ENCODE peak calls at places on chromosomes 13 and 19, in four cellular contexts. O is coronary artery, U is lower leg skin, K is glutamatergic neuron. T is an unnamed sample.

GRCh38 chr13:96294930-96295657 is 205.2 kb downstream of the HS6ST3 start:
- DNase-seq in O (no peak), U (no peak), K (no peak), T (no peak)

GRCh38 chr19:12574036-12574435 is 22.8 kb upstream of the ZNF564 start:
- DNase-seq in O (no peak), U (no peak), K (no peak), T (no peak)

GRCh38 chr19:41923045-41923788 is 5.0 kb downstream of the ERFL start:
- DNase-seq in O (no peak), U (no peak), K (no peak), T (no peak)

GRCh38 chr19:7255119-7255518 is 39.1 kb downstream of the INSR start:
- DNase-seq in O (no peak), U (no peak), K (no peak), T (no peak)

GRCh38 chr19:39971380-39971841 is 446 bp downstream of the PSMC4 start:
- DNase-seq in O (no peak), U (peak; percentile 87), K (no peak), T (no peak)

GRCh38 chr13:41916173-41916954 is 44.5 kb downstream of the VWA8 start:
- DNase-seq in O (no peak), U (no peak), K (no peak), T (no peak)

GRCh38 chr13:20801704-20802103 is 27.9 kb upstream of the EEF1AKMT1 start:
- DNase-seq in O (no peak), U (no peak), K (no peak), T (no peak)

GRCh38 chr19:11281336-11282049 is 14.5 kb upstream of the TSPAN16 start:
- DNase-seq in O (no peak), U (no peak), K (no peak), T (no peak)

GRCh38 chr19:11570039-11570462 is 7.4 kb downstream of the ACP5 start:
- DNase-seq in O (no peak), U (no peak), K (no peak), T (no peak)

GRCh38 chr19:53333071-53333465 is 481 bp upstream of the ZNF845 start:
- DNase-seq in O (peak; percentile 77), U (peak; percentile 89), K (peak; percentile 75), T (no peak)

GRCh38 chr19:37227996-37228395 is 10.0 kb downstream of the ZNF383 start:
- DNase-seq in O (no peak), U (no peak), K (peak; percentile 57), T (no peak)

GRCh38 chr19:42301646-42302204 is at the start of gene PRR19:
- DNase-seq in O (no peak), U (no peak), K (no peak), T (no peak)

GRCh38 chr13:26050568-26051230 is 1.1 kb downstream of the SHISA2 start:
- DNase-seq in O (no peak), U (no peak), K (peak; percentile 89), T (no peak)

GRCh38 chr13:96967248-96967745 is 27.0 kb downstream of the OXGR1 start:
- DNase-seq in O (no peak), U (no peak), K (no peak), T (no peak)

GRCh38 chr13:52361225-52361624 is 44.7 kb downstream of the THSD1 start:
- DNase-seq in O (no peak), U (no peak), K (no peak), T (no peak)

GRCh38 chr13:112947796-112948195 is 21.2 kb upstream of the MCF2L start:
- DNase-seq in O (no peak), U (no peak), K (no peak), T (no peak)

GRCh38 chr19:51676566-51677083 is 16.5 kb upstream of the SPACA6 start:
- DNase-seq in O (no peak), U (no peak), K (no peak), T (no peak)

GRCh38 chr19:56170261-56170660 is 5.5 kb upstream of the GALP start:
- DNase-seq in O (no peak), U (no peak), K (no peak), T (peak; percentile 57)

GRCh38 chr19:1225451-1226226 is 12.2 kb downstream of the CBARP start:
- DNase-seq in O (no peak), U (no peak), K (no peak), T (no peak)

GRCh38 chr13:31073859-31074718 is 87.6 kb downstream of the HSPH1 start:
- DNase-seq in O (no peak), U (peak; percentile 60), K (no peak), T (no peak)

GRCh38 chr13:23695711-23696512 is 125.7 kb downstream of the TNFRSF19 start:
- DNase-seq in O (no peak), U (no peak), K (peak; percentile 48), T (no peak)

GRCh38 chr13:62544928-62545327 is 1129.3 kb upstream of the PCDH20 start:
- DNase-seq in O (no peak), U (no peak), K (no peak), T (no peak)
- TF ChIP-seq CTCF in O (no peak), U (no peak), K (peak; percentile 27), T (no peak)

DNA sequence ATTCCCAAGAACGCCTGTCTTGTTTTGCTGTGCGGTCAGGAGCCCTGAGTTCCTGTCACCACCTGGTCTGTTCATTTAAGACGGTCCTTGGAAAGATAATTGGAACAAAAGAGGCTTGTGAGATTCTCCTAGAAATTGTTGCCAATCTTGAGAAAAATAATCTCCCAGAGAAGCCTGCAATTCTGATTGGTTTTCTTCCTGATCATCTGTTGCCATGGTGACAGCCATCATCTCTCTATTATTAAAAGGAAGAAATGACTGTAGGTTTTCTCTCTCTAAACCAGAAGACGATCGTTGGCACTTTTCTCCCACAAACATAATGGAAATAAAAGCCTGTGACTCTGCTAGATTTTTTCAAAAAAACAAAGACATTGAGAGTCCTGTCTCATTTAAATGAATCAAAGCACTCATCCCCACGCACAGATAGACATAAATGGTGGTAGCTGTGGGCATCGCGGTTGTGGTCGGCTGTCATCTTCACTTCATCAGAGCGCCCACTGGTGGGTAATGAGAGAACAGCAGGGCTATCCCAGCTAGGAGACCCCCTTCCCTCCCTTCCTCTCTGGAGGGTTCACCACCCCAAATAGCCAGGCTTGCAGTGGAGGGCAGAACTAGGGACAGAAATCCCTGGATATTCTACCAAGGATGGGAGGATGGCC is 21.7 kb upstream of the CALM3 start:
- DNase-seq in O (no peak), U (peak; percentile 70), K (peak; percentile 82), T (no peak)
- TF ChIP-seq CTCF in O (no peak), U (no peak), K (peak; percentile 83), T (no peak)

GRCh38 chr19:30341646-30342201 is 30.5 kb upstream of the ZNF536 start:
- DNase-seq in O (no peak), U (no peak), K (no peak), T (no peak)

GRCh38 chr19:30342901-30343300 is 29.3 kb upstream of the ZNF536 start:
- DNase-seq in O (no peak), U (peak; percentile 52), K (no peak), T (no peak)

GRCh38 chr19:30345686-30346085 is 26.5 kb upstream of the ZNF536 start:
- DNase-seq in O (no peak), U (peak; percentile 73), K (no peak), T (no peak)

GRCh38 chr19:30340724-30341595 is 31.2 kb upstream of the ZNF536 start:
- DNase-seq in O (no peak), U (peak; percentile 13), K (no peak), T (no peak)

GRCh38 chr19:30344446-30345425 is 27.4 kb upstream of the ZNF536 start:
- DNase-seq in O (no peak), U (peak; percentile 56), K (no peak), T (no peak)
- TF ChIP-seq CTCF in O (no peak), U (no peak), K (no peak), T (no peak)

DNA sequence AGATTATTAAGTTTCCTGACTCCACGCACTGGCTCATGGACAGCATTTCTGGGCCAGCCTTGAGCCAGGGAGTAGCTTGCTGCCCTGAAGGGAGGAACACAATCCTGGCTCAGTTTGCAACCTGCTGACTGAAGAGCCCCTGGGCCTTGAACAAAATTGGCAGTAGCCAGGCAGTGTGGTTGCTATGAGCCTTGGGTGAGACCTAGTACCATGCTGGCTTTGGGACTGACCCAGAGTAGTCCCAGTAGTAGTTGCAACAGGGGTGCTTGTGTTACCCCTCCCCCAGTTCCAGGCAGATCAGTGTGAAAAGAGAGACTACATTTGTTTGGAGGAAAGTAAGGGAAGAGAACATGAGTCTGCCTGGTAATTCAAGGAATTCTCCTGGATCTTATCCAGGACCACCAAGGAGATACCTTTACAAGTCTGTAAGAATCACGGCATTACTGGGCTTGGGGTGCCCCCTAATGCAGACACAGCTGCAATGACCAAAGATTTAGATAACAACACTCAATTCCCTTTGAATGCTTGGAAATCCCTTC is 22.0 kb downstream of the ITGBL1 start:
- DNase-seq in O (no peak), U (no peak), K (peak; percentile 41), T (no peak)
- TF ChIP-seq CTCF in O (no peak), U (no peak), K (no peak), T (no peak)

DNA sequence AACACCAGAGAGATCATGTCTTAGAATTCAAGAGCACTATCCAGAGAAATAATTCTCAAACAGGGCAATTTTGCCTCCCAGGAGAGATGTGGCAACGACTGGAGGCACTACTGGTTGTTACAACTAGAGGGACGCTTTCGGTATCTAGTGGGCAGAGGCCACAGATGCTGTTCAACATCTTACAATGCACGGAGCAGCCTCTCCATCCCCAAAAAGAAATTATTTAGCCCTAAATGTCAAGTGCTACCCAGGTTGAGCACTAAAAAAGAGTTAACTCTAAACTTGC is 78.6 kb downstream of the ABCC4 start:
- DNase-seq in O (no peak), U (peak; percentile 40), K (no peak), T (no peak)
- TF ChIP-seq CTCF in O (no peak), U (no peak), K (no peak), T (no peak)

DNA sequence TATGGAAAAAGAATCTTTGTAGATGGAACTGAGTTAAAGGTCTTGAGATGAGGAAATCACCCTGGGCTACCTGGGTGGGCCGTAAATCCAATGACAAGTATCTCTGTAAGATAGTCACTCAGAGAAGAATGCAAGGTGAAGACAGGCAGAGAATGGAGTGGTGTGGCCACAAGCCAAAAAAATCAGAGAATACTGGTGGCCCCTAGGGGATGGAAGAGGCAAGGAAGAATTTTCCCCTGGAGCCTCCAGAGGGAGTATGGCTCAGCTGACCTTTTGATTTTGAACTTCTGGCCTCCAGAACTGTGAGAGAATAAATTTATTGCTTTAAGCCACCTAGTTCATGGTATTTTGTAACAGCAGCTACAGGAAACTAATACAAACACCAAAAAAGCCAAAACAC is 32.7 kb upstream of the CSNK1A1L start:
- DNase-seq in O (no peak), U (no peak), K (no peak), T (no peak)
- TF ChIP-seq CTCF in O (no peak), U (no peak), K (no peak), T (no peak)

GRCh38 chr19:46404884-46405658 is 8.3 kb downstream of the CCDC8 start:
- DNase-seq in O (no peak), U (no peak), K (peak; percentile 38), T (no peak)
- TF ChIP-seq CTCF in O (peak; percentile 27), U (no peak), K (peak; percentile 20), T (no peak)

T was measured in omental fat pad.